ENCODE peak calls at places on chromosomes 16 and 17, in four cellular contexts. One of them, this sample, is unnamed.

GRCh38 chr17:16215965-16216316 is 607 bp upstream of the NCOR1 start:
- DNase-seq in left ventricle myocardium inferior: no peak
- DNase-seq in ascending aorta: no peak
- DNase-seq in keratinocyte: no peak
- DNase-seq in this sample: no peak

GRCh38 chr17:2954898-2955445 is 108.4 kb downstream of the OR1D5 start:
- DNase-seq in ascending aorta: no peak
- DNase-seq in keratinocyte: peak; percentile 83
- DNase-seq in left ventricle myocardium inferior: no peak
- DNase-seq in this sample: no peak

GRCh38 chr17:20009052-20009301 is 182 bp upstream of the SPECC1 start:
- DNase-seq in ascending aorta: no peak
- DNase-seq in keratinocyte: no peak
- DNase-seq in left ventricle myocardium inferior: no peak
- DNase-seq in this sample: no peak

GRCh38 chr17:4087911-4088693 is 54.7 kb downstream of the ZZEF1 start:
- DNase-seq in ascending aorta: no peak
- DNase-seq in keratinocyte: no peak
- DNase-seq in left ventricle myocardium inferior: no peak
- DNase-seq in this sample: no peak

GRCh38 chr17:68972119-68972704 is 17.0 kb upstream of the ABCA8 start:
- DNase-seq in keratinocyte: no peak
- DNase-seq in left ventricle myocardium inferior: no peak
- DNase-seq in ascending aorta: no peak
- DNase-seq in this sample: no peak

GRCh38 chr16:5738586-5738985 is 641.0 kb upstream of the EEF2KMT start:
- DNase-seq in keratinocyte: no peak
- DNase-seq in left ventricle myocardium inferior: no peak
- DNase-seq in ascending aorta: no peak
- DNase-seq in this sample: no peak

GRCh38 chr16:60792437-60792836 is 1243.8 kb downstream of the CDH8 start:
- DNase-seq in ascending aorta: no peak
- DNase-seq in left ventricle myocardium inferior: no peak
- DNase-seq in keratinocyte: no peak
- DNase-seq in this sample: no peak

GRCh38 chr17:38724337-38724988 is 5.7 kb upstream of the CISD3 start:
- DNase-seq in left ventricle myocardium inferior: peak; percentile 72
- DNase-seq in keratinocyte: no peak
- DNase-seq in ascending aorta: no peak
- DNase-seq in this sample: no peak

GRCh38 chr16:84808812-84809211 is 11.0 kb upstream of the CRISPLD2 start:
- DNase-seq in keratinocyte: no peak
- DNase-seq in ascending aorta: no peak
- DNase-seq in left ventricle myocardium inferior: no peak
- DNase-seq in this sample: no peak

GRCh38 chr16:19001788-19002187 is 18.1 kb downstream of the TMC7 start:
- DNase-seq in keratinocyte: no peak
- DNase-seq in left ventricle myocardium inferior: no peak
- DNase-seq in ascending aorta: no peak
- DNase-seq in this sample: no peak

GRCh38 chr17:1386265-1386664 is 13.8 kb downstream of the YWHAE start:
- DNase-seq in left ventricle myocardium inferior: no peak
- DNase-seq in keratinocyte: no peak
- DNase-seq in ascending aorta: no peak
- DNase-seq in this sample: no peak

GRCh38 chr17:41777579-41778188 is 8.8 kb downstream of the JUP start:
- DNase-seq in left ventricle myocardium inferior: peak; percentile 83
- DNase-seq in keratinocyte: no peak
- DNase-seq in ascending aorta: no peak
- DNase-seq in this sample: no peak

GRCh38 chr17:8133941-8134340 is 10.0 kb upstream of the HES7 start:
- DNase-seq in left ventricle myocardium inferior: no peak
- DNase-seq in keratinocyte: no peak
- DNase-seq in ascending aorta: no peak
- DNase-seq in this sample: no peak

GRCh38 chr16:84545114-84545737 is 40.8 kb upstream of the MEAK7 start:
- DNase-seq in keratinocyte: no peak
- DNase-seq in ascending aorta: no peak
- DNase-seq in left ventricle myocardium inferior: no peak
- DNase-seq in this sample: no peak

GRCh38 chr16:46882304-46882939 is 1.7 kb upstream of the GPT2 start:
- DNase-seq in left ventricle myocardium inferior: no peak
- DNase-seq in ascending aorta: no peak
- DNase-seq in keratinocyte: no peak
- DNase-seq in this sample: no peak

GRCh38 chr16:68078726-68079615 is 6.2 kb upstream of the NFATC3 start:
- DNase-seq in left ventricle myocardium inferior: no peak
- DNase-seq in keratinocyte: no peak
- DNase-seq in ascending aorta: no peak
- DNase-seq in this sample: no peak

GRCh38 chr17:80539022-80539421 is 5.6 kb upstream of the RPTOR start:
- DNase-seq in left ventricle myocardium inferior: no peak
- DNase-seq in keratinocyte: no peak
- DNase-seq in ascending aorta: no peak
- DNase-seq in this sample: no peak

GRCh38 chr16:30565526-30565925 is 6.0 kb downstream of the ZNF688 start:
- DNase-seq in keratinocyte: no peak
- DNase-seq in left ventricle myocardium inferior: no peak
- DNase-seq in ascending aorta: no peak
- DNase-seq in this sample: no peak

GRCh38 chr17:50274142-50274944 is at the start of gene TMEM92:
- DNase-seq in left ventricle myocardium inferior: no peak
- DNase-seq in keratinocyte: no peak
- DNase-seq in ascending aorta: no peak
- DNase-seq in this sample: no peak

GRCh38 chr17:17805575-17805974 is 31.2 kb downstream of the SREBF1 start:
- DNase-seq in left ventricle myocardium inferior: no peak
- DNase-seq in keratinocyte: no peak
- DNase-seq in ascending aorta: no peak
- DNase-seq in this sample: no peak

GRCh38 chr16:72783716-72784320 is 264.1 kb downstream of the ZFHX3 start:
- DNase-seq in ascending aorta: no peak
- DNase-seq in left ventricle myocardium inferior: no peak
- DNase-seq in keratinocyte: no peak
- DNase-seq in this sample: no peak

GRCh38 chr16:19846421-19846820 is 38.2 kb downstream of the GPRC5B start:
- DNase-seq in ascending aorta: no peak
- DNase-seq in keratinocyte: no peak
- DNase-seq in left ventricle myocardium inferior: no peak
- DNase-seq in this sample: no peak

GRCh38 chr16:30903002-30903401 is 6.6 kb downstream of the CTF1 start:
- DNase-seq in keratinocyte: no peak
- DNase-seq in left ventricle myocardium inferior: no peak
- DNase-seq in ascending aorta: no peak
- DNase-seq in this sample: no peak

DNA sequence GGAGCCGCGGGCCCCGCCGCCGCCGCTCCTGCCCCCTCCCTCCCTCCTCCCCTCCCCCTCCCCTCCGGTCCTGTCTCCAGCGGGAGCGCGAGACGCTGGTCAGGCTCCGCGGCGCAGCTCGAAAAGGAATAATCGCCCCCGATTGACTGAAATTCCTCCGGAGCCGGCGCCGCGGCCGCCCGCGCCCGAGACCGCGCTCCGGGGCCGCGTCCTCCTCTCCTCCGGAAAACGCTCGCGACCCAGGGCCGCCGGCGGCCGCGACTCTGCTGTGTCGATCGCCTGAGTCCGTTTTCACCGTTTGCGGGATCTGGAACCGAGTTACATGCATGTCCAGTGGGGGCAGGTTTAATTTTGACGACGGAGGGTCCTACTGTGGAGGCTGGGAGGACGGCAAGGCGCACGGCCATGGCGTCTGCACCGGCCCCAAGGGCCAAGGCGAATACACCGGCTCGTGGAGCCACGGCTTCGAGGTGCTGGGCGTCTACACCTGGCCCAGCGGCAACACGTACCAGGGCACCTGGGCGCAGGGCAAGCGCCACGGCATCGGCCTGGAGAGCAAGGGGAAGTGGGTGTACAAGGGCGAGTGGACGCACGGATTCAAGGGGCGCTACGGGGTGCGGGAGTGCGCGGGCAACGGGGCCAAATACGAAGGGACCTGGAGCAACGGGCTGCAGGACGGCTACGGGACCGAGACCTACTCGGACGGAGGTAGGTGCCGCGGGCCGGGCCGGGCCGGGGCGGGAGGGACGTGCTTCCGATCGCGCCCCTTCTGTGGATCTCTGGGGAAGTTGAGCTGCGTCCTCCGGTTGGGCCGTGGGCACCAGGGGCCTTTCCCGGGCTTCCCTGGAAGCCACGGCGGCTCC is 744 bp downstream of the JPH3 start:
- DNase-seq in ascending aorta: no peak
- DNase-seq in keratinocyte: no peak
- DNase-seq in left ventricle myocardium inferior: no peak
- DNase-seq in this sample: no peak
- H3K27me3 ChIP-seq in ascending aorta: peaks cover 22% of the 10 kb centered on the region
- H3K27me3 ChIP-seq in keratinocyte: peaks cover 85% of the 10 kb centered on the region
- H3K27me3 ChIP-seq in left ventricle myocardium inferior: peaks cover 95% of the 10 kb centered on the region
- H3K27me3 ChIP-seq in this sample: peaks cover 50% of the 10 kb centered on the region

GRCh38 chr17:36652716-36653115 is 51.3 kb downstream of the MRM1 start:
- DNase-seq in left ventricle myocardium inferior: no peak
- DNase-seq in ascending aorta: no peak
- DNase-seq in keratinocyte: peak; percentile 17
- DNase-seq in this sample: no peak

GRCh38 chr17:36643086-36643685 is 41.8 kb downstream of the MRM1 start:
- DNase-seq in ascending aorta: no peak
- DNase-seq in keratinocyte: no peak
- DNase-seq in left ventricle myocardium inferior: no peak
- DNase-seq in this sample: no peak

GRCh38 chr17:36645358-36645757 is 44.0 kb downstream of the MRM1 start:
- DNase-seq in ascending aorta: no peak
- DNase-seq in left ventricle myocardium inferior: no peak
- DNase-seq in keratinocyte: no peak
- DNase-seq in this sample: no peak

GRCh38 chr17:36650096-36650764 is 48.8 kb downstream of the MRM1 start:
- DNase-seq in left ventricle myocardium inferior: no peak
- DNase-seq in keratinocyte: no peak
- DNase-seq in ascending aorta: no peak
- DNase-seq in this sample: no peak

GRCh38 chr17:36647598-36647997 is 46.2 kb downstream of the MRM1 start:
- DNase-seq in left ventricle myocardium inferior: no peak
- DNase-seq in keratinocyte: no peak
- DNase-seq in ascending aorta: no peak
- DNase-seq in this sample: no peak
- H3K27me3 ChIP-seq in left ventricle myocardium inferior: peaks cover 97% of the 10 kb centered on the region
- H3K27me3 ChIP-seq in keratinocyte: peaks cover 78% of the 10 kb centered on the region
- H3K27me3 ChIP-seq in ascending aorta: no peaks in the 10 kb centered on the region
- H3K27me3 ChIP-seq in this sample: peaks cover 11% of the 10 kb centered on the region

DNA sequence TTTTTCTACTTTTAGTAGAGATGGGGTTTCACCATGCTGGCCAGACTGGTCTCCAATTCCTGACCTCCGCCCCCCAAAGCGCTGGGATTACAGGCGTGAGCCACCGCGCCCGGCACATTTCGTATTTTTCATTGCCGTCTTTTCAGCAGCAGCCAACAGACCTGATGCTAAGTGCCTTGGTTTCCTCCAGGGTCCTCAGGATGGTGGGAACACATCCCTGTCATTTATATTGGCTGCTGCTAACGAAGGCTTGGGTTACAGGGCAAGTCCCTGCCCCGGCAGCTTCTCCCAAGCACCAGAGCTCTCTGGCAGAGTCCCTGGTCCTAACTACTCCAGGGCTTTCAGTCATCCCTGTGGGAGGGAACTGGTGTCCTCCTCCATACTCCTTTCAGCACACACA is 1.5 kb upstream of the RNF157 start:
- DNase-seq in left ventricle myocardium inferior: no peak
- DNase-seq in ascending aorta: no peak
- DNase-seq in keratinocyte: no peak
- DNase-seq in this sample: no peak
- H3K27me3 ChIP-seq in left ventricle myocardium inferior: no peaks in the 10 kb centered on the region
- H3K27me3 ChIP-seq in ascending aorta: no peaks in the 10 kb centered on the region
- H3K27me3 ChIP-seq in keratinocyte: peaks cover 62% of the 10 kb centered on the region
- H3K27me3 ChIP-seq in this sample: no peaks in the 10 kb centered on the region

GRCh38 chr17:60109161-60109560 is 30.4 kb upstream of the HEATR6 start:
- DNase-seq in left ventricle myocardium inferior: no peak
- DNase-seq in ascending aorta: no peak
- DNase-seq in keratinocyte: no peak
- DNase-seq in this sample: no peak
- H3K27me3 ChIP-seq in left ventricle myocardium inferior: no peaks in the 10 kb centered on the region
- H3K27me3 ChIP-seq in ascending aorta: no peaks in the 10 kb centered on the region
- H3K27me3 ChIP-seq in keratinocyte: no peaks in the 10 kb centered on the region
- H3K27me3 ChIP-seq in this sample: no peaks in the 10 kb centered on the region